ENCODE peak calls at places on chromosomes 7 and 10, in five cellular contexts. J is ovary, E is upper lobe of left lung, Z is sigmoid colon, Y is transverse colon. I is an unnamed sample.

GRCh38 chr7:28579571-28579970 is 167.3 kb downstream of the CREB5 start:
- DNase-seq in Z (no peak), Y (no peak), E (no peak), J (no peak), I (no peak)

GRCh38 chr10:92123031-92123450 is 167.8 kb downstream of the CPEB3 start:
- DNase-seq in E (no peak), J (no peak), Z (no peak), Y (no peak), I (peak)

GRCh38 chr7:79636849-79637248 is 183.4 kb upstream of the MAGI2 start:
- DNase-seq in Z (no peak), J (no peak), Y (no peak), E (no peak), I (no peak)

GRCh38 chr7:80053098-80053497 is 81.5 kb upstream of the GNAI1 start:
- DNase-seq in Z (no peak), E (no peak), J (no peak), Y (no peak), I (no peak)

GRCh38 chr10:70974351-70974901 is 86.1 kb upstream of the PCBD1 start:
- DNase-seq in Z (no peak), J (no peak), Y (no peak), E (no peak), I (no peak)

GRCh38 chr10:88062798-88063472 is 199.5 kb downstream of the PTEN start:
- DNase-seq in J (no peak), Z (no peak), Y (no peak), E (no peak), I (no peak)

GRCh38 chr10:31723074-31723750 is 205.4 kb downstream of the ARHGAP12 start:
- DNase-seq in J (peak), Y (no peak), E (no peak), Z (no peak), I (no peak)

GRCh38 chr7:136685506-136685905 is 182.9 kb upstream of the CHRM2 start:
- DNase-seq in E (no peak), Z (no peak), Y (no peak), J (no peak), I (no peak)

GRCh38 chr10:72847681-72848080 is 45.9 kb upstream of the OIT3 start:
- DNase-seq in E (no peak), J (no peak), Y (no peak), Z (no peak), I (no peak)

GRCh38 chr10:128907155-128907554 is 559.9 kb upstream of the MGMT start:
- DNase-seq in J (no peak), Y (no peak), E (peak), Z (no peak), I (no peak)

GRCh38 chr7:113751547-113751946 is 167.3 kb downstream of the PPP1R3A start:
- DNase-seq in Z (no peak), Y (no peak), E (no peak), J (no peak), I (no peak)

GRCh38 chr7:598899-599298 is 79.3 kb upstream of the PDGFA start:
- DNase-seq in Y (no peak), E (no peak), Z (no peak), J (no peak), I (no peak)

GRCh38 chr10:95121904-95122303 is 52.6 kb upstream of the CYP2C8 start:
- DNase-seq in E (no peak), J (no peak), Y (no peak), Z (no peak), I (no peak)

GRCh38 chr7:79615871-79616640 is 162.6 kb upstream of the MAGI2 start:
- DNase-seq in Z (no peak), E (no peak), J (no peak), Y (no peak), I (no peak)

GRCh38 chr10:132406750-132407149 is 9.8 kb downstream of the PWWP2B start:
- DNase-seq in Z (no peak), J (no peak), E (no peak), Y (no peak), I (no peak)

GRCh38 chr10:132407846-132408278 is 10.9 kb downstream of the PWWP2B start:
- DNase-seq in Y (peak), Z (peak), J (peak), E (peak), I (peak)

GRCh38 chr10:132408367-132408781 is 11.4 kb downstream of the PWWP2B start:
- DNase-seq in Z (no peak), Y (peak), J (no peak), E (peak), I (no peak)

GRCh38 chr10:132406181-132406580 is 9.2 kb downstream of the PWWP2B start:
- DNase-seq in E (peak), Y (no peak), J (no peak), Z (no peak), I (no peak)

DNA sequence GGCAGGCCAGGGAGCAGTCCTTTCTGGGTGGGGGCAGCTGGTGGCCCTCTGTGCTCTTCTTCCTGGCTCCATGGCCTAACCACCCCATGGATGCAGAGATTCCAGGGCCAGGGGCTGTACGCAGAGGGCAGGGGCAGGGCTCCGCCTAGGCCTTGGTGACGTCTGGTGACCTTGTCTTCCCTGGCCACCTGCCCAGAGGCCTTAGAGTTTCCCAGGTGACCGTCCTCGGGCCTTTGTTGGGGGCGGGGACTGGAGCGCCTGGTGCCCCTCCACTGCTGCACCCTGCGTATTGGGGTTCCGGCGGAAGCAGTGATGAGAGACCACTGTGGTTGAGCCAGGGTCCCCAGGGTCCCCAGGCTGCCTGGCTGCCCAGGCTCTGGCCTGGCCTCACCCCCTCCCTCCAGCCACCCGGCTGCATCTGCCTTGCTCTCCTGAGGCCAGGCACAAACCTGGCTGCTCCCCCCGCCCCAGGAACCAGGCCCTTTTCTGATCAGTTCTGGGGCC is 10.3 kb downstream of the PWWP2B start:
- DNase-seq in E (peak), Z (no peak), J (no peak), Y (peak), I (peak)
- TF ChIP-seq EP300 in E (no peak), Z (no peak), J (no peak), Y (no peak), I (no peak)

GRCh38 chr7:134141868-134142264 is 14.7 kb downstream of the LRGUK start:
- DNase-seq in J (no peak), E (no peak), Z (no peak), Y (no peak), I (no peak)

GRCh38 chr7:134140889-134141867 is 14.0 kb downstream of the LRGUK start:
- DNase-seq in E (no peak), Z (peak), Y (peak), J (peak), I (peak)
- TF ChIP-seq EP300 in E (no peak), Z (no peak), Y (no peak), J (no peak), I (no peak)

DNA sequence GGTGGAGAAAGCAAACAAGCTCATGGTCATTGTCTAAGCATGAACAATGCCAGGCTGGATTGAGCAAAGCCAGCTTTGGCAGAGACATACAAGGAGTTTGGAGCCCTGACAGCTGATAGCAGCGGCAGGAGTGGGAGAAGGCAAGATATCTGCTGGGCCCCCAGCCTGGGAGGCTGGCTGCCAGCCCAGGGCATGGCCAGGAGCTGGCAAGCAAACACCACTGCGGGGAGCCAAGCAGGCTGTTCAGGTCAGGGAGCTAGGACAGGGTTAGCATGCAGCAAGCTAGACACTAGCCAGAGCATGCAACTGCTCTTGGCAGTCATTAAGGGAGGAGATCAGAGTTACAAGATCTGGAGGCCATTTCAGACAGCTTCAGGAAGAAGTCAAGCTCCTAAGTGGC is 437.0 kb upstream of the C7orf33 start:
- DNase-seq in Y (peak), Z (no peak), J (peak), E (peak), I (peak)
- TF ChIP-seq EP300 in Y (no peak), Z (no peak), J (no peak), E (no peak), I (no peak)

GRCh38 chr10:33193867-33194521 is 140.5 kb downstream of the NRP1 start:
- DNase-seq in E (no peak), Y (peak), Z (no peak), J (peak), I (no peak)
- TF ChIP-seq EP300 in E (no peak), Y (no peak), Z (no peak), J (no peak), I (no peak)

GRCh38 chr10:44805461-44806210 is 105.5 kb upstream of the TMEM72 start:
- DNase-seq in Y (no peak), E (no peak), J (no peak), Z (no peak), I (no peak)

GRCh38 chr10:44799971-44800370 is 111.2 kb upstream of the TMEM72 start:
- DNase-seq in E (no peak), J (no peak), Z (no peak), Y (no peak), I (no peak)

GRCh38 chr10:44803820-44804219 is 107.3 kb upstream of the TMEM72 start:
- DNase-seq in E (no peak), Y (no peak), J (no peak), Z (no peak), I (no peak)

GRCh38 chr10:44804661-44805060 is 106.5 kb upstream of the TMEM72 start:
- DNase-seq in Z (no peak), Y (no peak), E (no peak), J (no peak), I (no peak)

DNA sequence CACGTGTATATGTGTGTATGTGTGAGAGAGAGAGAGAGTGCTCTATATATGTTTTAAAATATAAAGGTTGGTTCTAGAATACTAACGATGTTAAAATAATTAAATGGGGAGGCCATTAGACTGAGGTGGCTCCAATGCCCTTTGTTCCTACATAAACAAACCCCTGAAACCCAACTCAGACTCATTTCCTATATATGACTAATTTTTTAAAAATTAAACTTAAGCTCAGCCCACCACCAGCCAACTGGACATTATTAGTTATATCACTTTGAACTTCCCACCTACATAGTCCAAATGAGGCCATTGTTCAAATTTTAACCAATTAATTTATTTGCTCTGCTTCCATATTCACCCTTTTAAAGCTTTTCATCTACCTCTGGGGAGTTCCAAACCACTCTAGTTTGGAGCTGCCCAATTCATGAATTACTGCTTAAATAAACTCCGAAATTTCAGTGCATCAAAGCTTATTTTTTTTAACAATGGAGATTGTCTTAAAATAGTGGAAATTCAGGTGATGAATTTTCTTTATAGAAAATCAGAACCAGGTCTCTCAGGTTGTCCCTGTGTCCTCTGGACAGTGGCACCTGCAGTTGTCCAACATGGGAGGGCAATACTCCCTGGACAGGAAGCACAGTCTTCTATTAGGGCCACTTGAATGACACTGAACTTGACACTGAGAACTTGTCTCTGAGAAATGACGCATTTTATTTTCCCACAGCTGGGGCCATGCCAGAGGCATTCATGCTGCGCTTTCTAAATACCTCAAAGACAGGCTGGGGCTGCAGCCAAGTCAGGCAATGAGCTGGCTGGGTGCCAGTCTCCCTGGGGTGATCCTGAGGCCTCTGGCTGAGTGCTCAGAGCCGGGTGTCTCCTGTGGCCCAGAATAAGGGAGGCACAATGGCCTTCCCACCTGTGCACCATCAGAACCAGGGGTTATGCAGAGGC is 109.5 kb upstream of the TMEM72 start:
- DNase-seq in J (peak), Z (peak), E (peak), Y (peak), I (peak)
- TF ChIP-seq EP300 in J (no peak), Z (no peak), E (no peak), Y (no peak), I (no peak)

GRCh38 chr10:122861724-122862161 is 16.1 kb upstream of the CUZD1 start:
- DNase-seq in J (no peak), Z (no peak), E (no peak), Y (no peak), I (no peak)
- TF ChIP-seq EP300 in J (no peak), Z (no peak), E (no peak), Y (no peak), I (no peak)

GRCh38 chr10:36794981-36795380 is 330.4 kb upstream of the ANKRD30A start:
- DNase-seq in J (no peak), Z (no peak), E (no peak), Y (no peak), I (no peak)

GRCh38 chr10:36788152-36788551 is 337.2 kb upstream of the ANKRD30A start:
- DNase-seq in E (no peak), Y (no peak), Z (no peak), J (no peak), I (no peak)

GRCh38 chr10:36790000-36790399 is 335.4 kb upstream of the ANKRD30A start:
- DNase-seq in E (no peak), Z (no peak), Y (no peak), J (no peak), I (no peak)
- TF ChIP-seq EP300 in E (no peak), Z (peak), Y (no peak), J (no peak), I (peak)

GRCh38 chr7:17279081-17279480 is 19.4 kb upstream of the AHR start:
- DNase-seq in J (no peak), Y (no peak), Z (no peak), E (no peak), I (no peak)

GRCh38 chr7:17274551-17275245 is 23.8 kb upstream of the AHR start:
- DNase-seq in E (no peak), Z (no peak), J (no peak), Y (no peak), I (no peak)

GRCh38 chr7:17275749-17276671 is 22.4 kb upstream of the AHR start:
- DNase-seq in E (no peak), Z (no peak), Y (no peak), J (no peak), I (no peak)
- TF ChIP-seq EP300 in E (no peak), Z (no peak), Y (no peak), J (no peak), I (no peak)

DNA sequence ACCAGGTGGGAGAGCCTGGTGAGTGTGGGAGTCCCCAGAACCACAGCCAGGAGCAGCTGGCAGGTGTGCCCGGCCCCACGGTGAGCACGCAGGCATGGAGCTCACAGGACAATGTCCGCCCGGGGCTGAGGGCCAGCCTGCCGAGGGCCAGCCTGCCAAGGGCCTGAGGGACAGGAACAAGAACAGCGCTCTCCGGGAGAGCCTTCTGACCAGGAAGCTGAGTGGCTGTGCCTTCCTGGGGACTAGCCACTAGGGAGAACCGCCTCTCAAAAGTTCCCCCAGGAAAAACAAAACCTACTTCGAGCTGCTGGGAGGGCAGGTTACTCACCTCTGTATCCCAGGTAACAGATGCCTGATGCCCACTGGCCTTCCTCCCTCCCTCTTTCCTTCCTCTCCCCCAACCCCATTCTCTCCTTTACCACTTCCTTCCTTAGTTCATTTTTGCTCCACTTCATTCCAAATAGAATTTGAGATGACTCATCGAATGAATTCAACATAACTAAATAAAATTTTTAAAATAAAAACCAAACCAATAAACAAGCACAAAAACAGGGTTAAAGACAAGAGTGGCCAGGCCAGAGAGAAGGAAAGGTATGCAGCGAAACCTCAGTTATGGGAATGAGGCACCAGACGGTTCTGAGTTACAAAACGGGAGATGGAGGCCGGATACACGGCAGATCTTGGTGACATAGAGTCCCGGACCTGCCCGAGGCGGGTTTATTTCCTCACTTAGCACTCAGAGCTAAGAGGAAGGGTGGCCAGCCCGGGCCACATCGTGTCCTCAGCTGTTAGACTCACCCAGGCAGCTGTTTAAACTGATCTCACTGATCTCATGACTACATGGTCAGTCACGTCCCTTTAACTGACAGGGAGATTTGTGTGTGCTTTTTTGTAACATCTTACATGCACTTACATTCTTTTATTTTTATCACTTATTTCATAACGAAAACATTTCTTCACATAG is 128.5 kb downstream of the TNS3 start:
- DNase-seq in Y (peak), E (peak), J (peak), Z (peak), I (peak)
- TF ChIP-seq EP300 in Y (no peak), E (peak), J (peak), Z (no peak), I (no peak)

I was measured in stomach.